ENCODE peak calls at places on chromosomes 7 and 10, in seven cellular contexts. R is fibroblast of lung, V is fibroblast of the aortic adventitia, I is endothelial cell of umbilical vein, S is ascending aorta, G is heart left ventricle, C is stomach. W is an unnamed sample.

GRCh38 chr7:77337456-77337990 is 78.6 kb downstream of the GSAP start:
- DNase-seq in R (no peak), S (no peak), I (no peak), C (no peak), G (no peak), V (no peak), W (no peak)

GRCh38 chr10:3217301-3217700 is 44.7 kb upstream of the PITRM1 start:
- DNase-seq in G (no peak), V (peak), S (no peak), C (no peak), R (peak), I (no peak), W (no peak)

GRCh38 chr10:637771-638195 is 51.7 kb downstream of the DIP2C start:
- DNase-seq in G (no peak), C (no peak), V (no peak), S (no peak), R (no peak), I (no peak), W (no peak)

GRCh38 chr7:67423058-67423457 is 426.4 kb downstream of the TYW1 start:
- DNase-seq in S (no peak), G (no peak), C (no peak), V (no peak), I (no peak), R (no peak), W (no peak)

GRCh38 chr7:140093375-140093774 is 30.6 kb upstream of the PARP12 start:
- DNase-seq in I (no peak), G (no peak), R (no peak), V (no peak), C (no peak), S (no peak), W (no peak)

GRCh38 chr7:93156884-93157283 is 8.7 kb upstream of the SAMD9L start:
- DNase-seq in S (no peak), R (peak), V (peak), I (no peak), C (no peak), G (no peak), W (no peak)

GRCh38 chr10:61130366-61130765 is 186.4 kb upstream of the RHOBTB1 start:
- DNase-seq in V (no peak), S (no peak), I (no peak), G (no peak), C (no peak), R (peak), W (no peak)

GRCh38 chr10:106563384-106563783 is 601.1 kb downstream of the SORCS1 start:
- DNase-seq in R (no peak), S (no peak), I (no peak), V (no peak), C (no peak), G (no peak), W (no peak)

GRCh38 chr10:97517778-97518561 is 19.2 kb downstream of the UBTD1 start:
- DNase-seq in R (peak), S (no peak), I (peak), C (no peak), G (no peak), V (no peak), W (no peak)

GRCh38 chr7:105996860-105997737 is 34.0 kb downstream of the CDHR3 start:
- DNase-seq in V (no peak), I (no peak), C (peak), G (no peak), S (no peak), R (no peak), W (no peak)

GRCh38 chr10:89891006-89891405 is 189.6 kb downstream of the KIF20B start:
- DNase-seq in V (no peak), S (no peak), I (no peak), R (peak), C (no peak), G (no peak), W (no peak)

GRCh38 chr7:7770228-7770627 is 51.8 kb upstream of the RPA3 start:
- DNase-seq in R (peak), V (peak), I (no peak), G (no peak), C (no peak), S (no peak), W (no peak)

GRCh38 chr7:33845991-33846509 is 59.3 kb upstream of the BMPER start:
- DNase-seq in I (no peak), C (peak), V (peak), G (peak), R (peak), S (no peak), W (no peak)

GRCh38 chr10:87589653-87590052 is 70.0 kb upstream of the PAPSS2 start:
- DNase-seq in R (peak), V (peak), C (no peak), S (no peak), I (no peak), G (no peak), W (no peak)

GRCh38 chr7:158811461-158811860 is 17.8 kb downstream of the ESYT2 start:
- DNase-seq in V (peak), S (peak), C (no peak), R (peak), G (no peak), I (no peak), W (no peak)

GRCh38 chr7:69187824-69188335 is 410.4 kb upstream of the AUTS2 start:
- DNase-seq in G (no peak), C (no peak), I (no peak), S (no peak), V (no peak), R (peak), W (no peak)

DNA sequence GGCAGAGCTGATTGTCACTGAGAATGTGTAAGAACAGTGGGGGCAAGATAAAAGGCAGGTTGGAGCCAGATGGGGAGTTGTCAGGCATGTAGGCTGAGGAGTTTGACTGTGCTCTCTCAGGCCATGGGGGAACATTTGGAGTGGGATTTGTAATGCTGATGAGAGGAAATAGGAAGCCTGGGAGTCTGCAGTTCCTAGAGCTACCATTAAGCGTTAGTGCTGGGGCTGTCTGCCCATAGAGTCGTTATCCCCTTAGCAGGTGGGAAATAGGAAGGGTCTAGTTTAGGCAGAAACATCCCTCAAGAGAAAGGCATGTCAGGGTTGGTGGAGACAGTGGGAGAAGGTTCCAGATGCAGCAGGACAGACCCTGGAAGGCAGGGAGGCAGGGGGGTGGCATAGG is 75.5 kb downstream of the RPS24 start:
- DNase-seq in C (no peak), I (no peak), S (no peak), R (no peak), G (no peak), V (no peak), W (no peak)
- TF ChIP-seq CTCF in C (no peak), I (no peak), S (no peak), R (no peak), G (no peak), V (no peak), W (no peak)

DNA sequence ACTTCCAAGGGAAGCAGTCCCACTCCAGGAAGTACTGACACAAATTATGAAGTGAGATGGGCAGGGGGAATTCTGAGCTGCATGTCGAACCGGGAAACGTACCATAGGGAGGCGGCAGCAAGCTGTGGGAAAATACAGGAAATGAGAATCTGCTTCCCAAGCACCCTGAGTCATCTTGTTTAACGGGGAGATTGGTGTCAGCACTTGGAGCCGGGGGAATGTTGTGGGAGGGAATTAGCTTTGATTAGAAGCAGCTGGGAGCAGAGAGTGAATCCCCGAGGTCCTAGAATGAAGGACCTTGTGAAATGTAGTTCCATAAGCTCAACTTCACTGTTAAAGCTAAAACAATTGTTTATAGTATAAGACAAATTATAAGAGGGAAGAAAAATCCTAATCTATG is 141.4 kb upstream of the PRKCQ start:
- DNase-seq in G (peak), R (peak), I (peak), S (peak), V (peak), C (no peak), W (no peak)
- TF ChIP-seq CTCF in G (no peak), R (peak), I (peak), S (no peak), V (peak), C (no peak), W (no peak)

DNA sequence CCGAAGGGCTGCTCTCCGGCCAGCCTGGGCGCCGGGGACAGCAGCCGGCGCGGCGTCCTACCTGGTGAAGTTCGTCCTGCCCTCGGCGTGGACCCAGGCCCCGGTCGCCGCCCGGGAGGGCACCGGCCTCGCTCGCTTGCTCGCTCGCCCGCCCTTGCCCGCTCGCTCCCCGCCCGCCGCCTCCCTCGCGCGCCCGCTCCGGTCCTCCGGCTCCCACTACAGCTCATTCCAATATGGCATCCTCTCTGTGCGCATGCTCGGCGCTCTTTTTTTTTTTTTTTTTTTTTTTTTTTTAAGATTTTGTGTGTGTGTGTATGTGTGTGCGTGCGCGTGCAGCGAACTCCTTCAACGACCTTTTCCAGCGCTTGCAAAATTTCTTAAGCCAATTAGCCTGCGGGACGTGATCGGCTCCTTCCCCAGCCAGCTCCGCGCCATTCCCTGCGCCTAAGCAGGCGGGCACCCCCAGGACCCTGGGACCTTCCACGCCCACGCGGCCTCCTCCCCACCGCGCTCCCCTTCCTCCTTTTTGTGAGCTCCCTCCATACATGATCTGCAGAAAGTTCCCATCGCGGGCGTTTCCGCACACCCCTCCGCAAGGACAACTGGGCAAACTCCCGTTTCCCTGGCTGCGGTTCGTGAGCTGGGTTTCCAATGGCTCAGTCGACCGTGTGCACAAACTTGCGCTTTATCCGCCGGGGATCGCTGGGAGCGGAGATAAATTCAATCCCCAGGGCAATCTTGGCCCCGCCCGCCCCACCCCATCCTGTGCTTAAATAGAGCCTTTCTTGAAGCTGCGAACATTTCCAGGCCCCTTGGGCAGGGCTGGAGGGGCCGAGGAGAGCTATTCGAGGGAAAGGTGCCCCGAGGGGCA is at the start of gene SFMBT2:
- DNase-seq in I (peak), S (no peak), R (peak), G (peak), V (peak), C (peak), W (no peak)
- TF ChIP-seq CTCF in I (no peak), S (no peak), R (no peak), G (no peak), V (peak), C (no peak), W (no peak)

GRCh38 chr10:24383681-24384106 is 174.8 kb downstream of the KIAA1217 start:
- DNase-seq in G (peak), R (peak), I (peak), C (peak), S (peak), V (peak), W (peak)

GRCh38 chr10:24382979-24383663 is 174.2 kb downstream of the KIAA1217 start:
- DNase-seq in S (no peak), R (peak), G (no peak), V (peak), I (no peak), C (peak), W (no peak)

GRCh38 chr10:24382045-24382444 is 173.1 kb downstream of the KIAA1217 start:
- DNase-seq in S (no peak), G (no peak), R (no peak), V (no peak), C (no peak), I (no peak), W (no peak)

GRCh38 chr10:24381235-24382010 is 172.5 kb downstream of the KIAA1217 start:
- DNase-seq in G (no peak), V (no peak), S (no peak), C (no peak), R (no peak), I (no peak), W (no peak)

DNA sequence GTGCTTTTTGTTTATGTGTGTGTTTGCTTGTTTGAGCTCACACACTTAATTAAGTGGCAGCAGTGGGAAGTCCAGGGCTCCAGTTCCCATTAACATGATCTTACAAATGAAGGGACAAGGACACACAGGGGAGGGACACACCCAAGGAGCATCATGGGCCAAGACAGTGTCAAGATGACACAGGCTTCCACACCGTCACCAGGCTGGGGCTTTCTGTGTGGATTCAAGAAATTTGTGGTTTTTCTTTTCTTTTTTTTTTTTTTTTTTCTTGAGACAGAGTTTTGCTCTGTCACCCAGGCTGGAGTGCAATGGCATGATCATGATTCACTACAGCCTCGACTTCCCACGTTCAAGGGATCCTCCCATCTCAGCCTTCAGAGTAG is 173.6 kb downstream of the KIAA1217 start:
- DNase-seq in V (no peak), I (no peak), G (no peak), R (peak), C (no peak), S (no peak), W (no peak)
- TF ChIP-seq CTCF in V (no peak), I (no peak), G (no peak), R (no peak), C (no peak), S (no peak), W (no peak)

DNA sequence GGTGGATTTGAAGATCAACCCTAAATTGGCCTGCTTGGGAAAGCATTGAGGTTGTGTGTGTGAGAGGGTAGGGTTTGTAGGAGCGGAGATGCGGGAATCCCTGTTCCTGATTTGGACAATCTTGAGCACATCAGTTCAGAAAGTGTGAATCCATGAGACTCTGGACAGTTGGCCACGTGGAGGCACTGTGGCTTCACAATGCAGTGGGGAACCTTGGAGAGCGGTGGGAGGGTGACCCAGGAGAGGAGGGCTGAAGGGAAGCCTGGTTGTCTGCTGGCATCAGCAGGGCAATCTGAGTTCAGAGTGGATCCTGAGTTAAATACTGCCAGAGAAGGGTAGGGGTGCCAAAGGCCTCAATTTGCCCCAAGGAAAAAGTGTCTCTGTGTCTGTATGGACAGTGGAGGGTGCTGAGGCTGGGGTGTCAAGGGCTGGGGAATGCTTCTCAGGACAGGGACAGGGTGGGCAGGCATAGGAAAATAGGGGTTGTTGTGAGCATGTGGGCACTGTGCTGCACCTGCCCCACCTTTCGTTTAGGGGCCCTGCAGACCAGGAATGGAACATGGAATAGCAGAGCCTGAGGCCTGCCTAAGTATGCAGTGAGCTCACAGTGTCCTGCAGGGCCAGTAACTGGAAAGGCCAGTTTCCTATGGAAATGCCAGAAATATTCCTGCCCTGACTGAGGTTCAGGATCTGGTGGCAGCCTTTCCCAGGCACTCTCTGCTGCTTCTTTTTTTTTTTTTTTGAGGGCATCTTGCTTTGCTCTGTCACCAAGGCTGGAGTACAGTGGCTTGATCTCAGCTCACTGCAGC is 162.9 kb upstream of the PRSS58 start:
- DNase-seq in V (peak), I (peak), G (no peak), S (no peak), R (peak), C (no peak), W (no peak)
- TF ChIP-seq CTCF in V (peak), I (peak), G (no peak), S (no peak), R (peak), C (no peak), W (no peak)

GRCh38 chr10:115409347-115409746 is 316.2 kb downstream of the ATRNL1 start:
- DNase-seq in V (no peak), G (no peak), I (no peak), S (no peak), C (no peak), R (no peak), W (no peak)
- TF ChIP-seq CTCF in V (no peak), G (no peak), I (no peak), S (no peak), C (no peak), R (no peak), W (no peak)

DNA sequence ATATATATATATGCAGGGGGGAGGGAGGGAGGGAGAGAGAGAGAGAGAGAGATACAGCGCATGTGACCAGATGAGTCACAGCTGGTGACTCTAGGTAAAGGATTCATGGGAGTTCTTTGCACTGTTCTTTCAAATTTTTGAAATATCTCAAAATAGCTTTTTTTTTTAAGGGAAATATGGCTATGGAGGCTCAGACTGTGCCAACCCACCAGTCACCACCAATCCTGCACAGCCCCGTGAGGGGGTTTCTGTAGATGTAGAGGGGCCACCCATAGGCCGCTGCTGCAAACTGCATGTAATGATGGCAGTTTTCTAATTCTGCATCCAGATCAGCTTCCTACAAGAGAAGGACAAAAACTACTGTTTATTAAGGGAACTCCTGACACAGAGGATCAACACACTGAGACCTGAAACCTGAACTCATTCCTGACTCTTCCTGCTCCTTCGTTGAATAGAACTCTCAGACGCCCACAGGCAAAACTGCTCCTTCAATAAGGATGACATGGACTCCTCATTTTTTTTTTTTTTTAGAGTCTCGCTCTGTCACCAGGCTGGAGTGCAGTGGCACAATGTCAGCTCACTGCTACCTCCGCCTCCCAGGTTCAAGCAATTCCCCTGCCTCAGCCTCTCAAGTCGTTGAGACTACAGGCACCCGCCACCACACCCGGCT is 17.3 kb downstream of the DAGLB start:
- DNase-seq in R (peak), V (peak), S (no peak), I (no peak), C (no peak), G (no peak), W (no peak)
- TF ChIP-seq CTCF in R (no peak), V (no peak), S (no peak), I (peak), C (no peak), G (no peak), W (no peak)

GRCh38 chr7:24883632-24884013 is 96.4 kb downstream of the OSBPL3 start:
- DNase-seq in I (no peak), R (peak), S (no peak), C (no peak), G (no peak), V (no peak), W (no peak)

GRCh38 chr7:24882989-24883631 is 96.9 kb downstream of the OSBPL3 start:
- DNase-seq in I (peak), C (no peak), S (peak), V (peak), G (peak), R (peak), W (no peak)

GRCh38 chr7:24880886-24881285 is 99.1 kb downstream of the OSBPL3 start:
- DNase-seq in R (no peak), I (no peak), G (no peak), C (no peak), S (no peak), V (no peak), W (no peak)

GRCh38 chr7:24879281-24879680 is 100.7 kb downstream of the OSBPL3 start:
- DNase-seq in R (peak), S (no peak), G (no peak), C (no peak), V (no peak), I (no peak), W (no peak)

GRCh38 chr7:24881622-24882021 is 98.4 kb downstream of the OSBPL3 start:
- DNase-seq in C (no peak), S (no peak), I (no peak), V (no peak), R (no peak), G (no peak), W (no peak)
- TF ChIP-seq CTCF in C (no peak), S (no peak), I (peak), V (no peak), R (no peak), G (no peak), W (no peak)

DNA sequence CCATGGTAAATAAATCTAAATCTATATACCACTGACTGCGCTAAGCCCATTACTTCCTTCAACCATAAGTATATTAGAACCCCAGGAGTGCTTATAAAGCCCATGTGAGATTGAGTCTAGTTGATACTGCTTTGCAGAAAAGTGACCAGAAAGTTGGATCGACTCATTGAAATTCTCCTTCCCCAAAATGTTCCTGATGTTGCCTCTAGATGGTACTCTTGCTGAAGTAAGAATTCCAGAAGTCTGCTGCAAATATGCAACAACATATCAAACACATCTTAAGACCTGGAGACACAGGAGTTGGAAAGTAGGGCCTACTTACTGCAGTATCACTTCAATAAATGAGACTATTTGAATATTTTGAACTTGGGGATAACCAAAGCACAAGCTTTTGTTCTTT is 550.8 kb downstream of the IPMK start:
- DNase-seq in V (peak), R (peak), C (no peak), G (no peak), S (no peak), I (no peak), W (no peak)
- TF ChIP-seq CTCF in V (peak), R (peak), C (no peak), G (peak), S (no peak), I (no peak), W (no peak)